ENCODE peak calls at places on chromosomes 13 and 19, in six cellular contexts. I, D, O, Y, N and Z are unnamed samples.

GRCh38 chr13:99086149-99086868 is 108.4 kb upstream of the DOCK9 start:
- DNase-seq in N (peak; percentile 53), D (no peak), I (no peak), O (peak; percentile 43), Y (peak; percentile 70), Z (peak; percentile 66)

GRCh38 chr13:102580552-102581169 is 16.1 kb upstream of the TPP2 start:
- DNase-seq in Y (no peak), O (peak; percentile 65), N (peak; percentile 55), I (no peak), D (no peak), Z (no peak)

GRCh38 chr19:17706750-17707181 is 12.5 kb upstream of the MAP1S start:
- DNase-seq in I (no peak), Y (no peak), N (no peak), D (peak; percentile 27), O (peak; percentile 43), Z (no peak)

GRCh38 chr13:51590231-51590630 is 6.0 kb downstream of the WDFY2 start:
- DNase-seq in I (no peak), D (no peak), N (no peak), O (no peak), Y (no peak), Z (no peak)

GRCh38 chr13:114062754-114063153 is 69.7 kb downstream of the RASA3 start:
- DNase-seq in O (no peak), I (no peak), D (no peak), N (no peak), Y (no peak), Z (no peak)

GRCh38 chr19:45444318-45445041 is 20.8 kb upstream of the ERCC1 start:
- DNase-seq in Y (peak; percentile 84), D (no peak), N (peak; percentile 97), O (peak; percentile 92), I (peak; percentile 95), Z (peak; percentile 95)

GRCh38 chr13:109699628-109700071 is 86.7 kb downstream of the IRS2 start:
- DNase-seq in N (no peak), I (no peak), D (no peak), O (no peak), Y (no peak), Z (no peak)

GRCh38 chr13:74867460-74867859 is 614.5 kb downstream of the TBC1D4 start:
- DNase-seq in I (no peak), D (no peak), O (no peak), N (no peak), Y (no peak), Z (no peak)

GRCh38 chr13:27014406-27015359 is 156.9 kb downstream of the USP12 start:
- DNase-seq in D (no peak), O (no peak), I (no peak), N (no peak), Y (no peak), Z (no peak)

GRCh38 chr13:67736646-67737420 is 506.7 kb upstream of the PCDH9 start:
- DNase-seq in Y (no peak), D (no peak), O (peak; percentile 43), I (no peak), N (peak; percentile 21), Z (no peak)

GRCh38 chr13:75938811-75939525 is 302.8 kb downstream of the LMO7 start:
- DNase-seq in O (no peak), N (no peak), I (no peak), Y (no peak), D (no peak), Z (no peak)

GRCh38 chr13:36712785-36713184 is 39.0 kb downstream of the SERTM1 start:
- DNase-seq in Y (no peak), O (no peak), I (no peak), N (no peak), D (peak; percentile 37), Z (no peak)

GRCh38 chr13:111962431-111962891 is 104.5 kb upstream of the SOX1 start:
- DNase-seq in D (no peak), N (no peak), Y (no peak), I (no peak), O (no peak), Z (no peak)

GRCh38 chr13:39751805-39752204 is 96.3 kb downstream of the COG6 start:
- DNase-seq in O (no peak), Y (no peak), N (no peak), I (no peak), D (no peak), Z (no peak)

GRCh38 chr13:34420975-34421719 is 520.9 kb upstream of the NBEA start:
- DNase-seq in D (no peak), I (no peak), Y (no peak), O (no peak), N (no peak), Z (no peak)

GRCh38 chr19:21256722-21257121 is 72.5 kb downstream of the ZNF708 start:
- DNase-seq in O (peak; percentile 68), D (no peak), N (no peak), Y (no peak), I (no peak), Z (no peak)

GRCh38 chr13:85812282-85812681 is 13.1 kb upstream of the SLITRK6 start:
- DNase-seq in I (no peak), D (no peak), Y (no peak), N (no peak), O (no peak), Z (no peak)

GRCh38 chr19:44430956-44431355 is 17.3 kb downstream of the ZNF229 start:
- DNase-seq in N (no peak), O (no peak), Y (no peak), D (no peak), I (no peak), Z (no peak)

GRCh38 chr13:102261809-102262208 is 140.0 kb downstream of the FGF14 start:
- DNase-seq in N (no peak), Y (no peak), D (no peak), O (no peak), I (no peak), Z (no peak)

GRCh38 chr19:14004619-14005380 is 1.3 kb downstream of the RFX1 start:
- DNase-seq in O (no peak), N (peak; percentile 77), Y (no peak), I (peak; percentile 82), D (no peak), Z (peak; percentile 90)

GRCh38 chr19:3024509-3024869 is 4.6 kb downstream of the TLE2 start:
- DNase-seq in I (no peak), N (no peak), O (no peak), D (no peak), Y (no peak), Z (no peak)

GRCh38 chr13:69565334-69565733 is 542.3 kb upstream of the ATXN8OS start:
- DNase-seq in D (peak; percentile 0), N (peak; percentile 20), O (peak; percentile 54), I (no peak), Y (no peak), Z (no peak)

GRCh38 chr13:48294670-48295069 is 8.9 kb upstream of the RB1 start:
- DNase-seq in D (no peak), Y (no peak), I (no peak), N (no peak), O (no peak), Z (no peak)

GRCh38 chr19:3275068-3275582 is 50.7 kb downstream of the CELF5 start:
- DNase-seq in I (no peak), N (no peak), Y (peak; percentile 57), O (peak; percentile 42), D (no peak), Z (no peak)

GRCh38 chr13:34391071-34391470 is 551.0 kb upstream of the NBEA start:
- DNase-seq in I (no peak), N (no peak), Y (no peak), D (peak; percentile 39), O (peak; percentile 10), Z (no peak)

GRCh38 chr13:42384265-42384664 is 112.3 kb downstream of the AKAP11 start:
- DNase-seq in O (no peak), I (no peak), Y (no peak), N (no peak), D (peak; percentile 35), Z (no peak)

GRCh38 chr13:111548805-111549204 is 228.4 kb downstream of the TEX29 start:
- DNase-seq in D (no peak), I (no peak), O (no peak), N (no peak), Y (no peak), Z (no peak)

GRCh38 chr13:42875448-42876269 is 94.3 kb downstream of the FAM216B start:
- DNase-seq in I (no peak), Y (no peak), N (no peak), O (no peak), D (no peak), Z (no peak)

GRCh38 chr19:28185646-28186045 is 1027.3 kb downstream of the UQCRFS1 start:
- DNase-seq in O (no peak), Y (no peak), N (no peak), D (no peak), I (no peak), Z (no peak)
- TF ChIP-seq CTCF in O (no peak), Y (no peak), N (no peak), D (no peak), I (no peak), Z (no peak)

GRCh38 chr19:52590728-52591127 is 20.6 kb downstream of the ZNF701 start:
- DNase-seq in O (no peak), Y (no peak), D (no peak), N (no peak), I (no peak), Z (no peak)

DNA sequence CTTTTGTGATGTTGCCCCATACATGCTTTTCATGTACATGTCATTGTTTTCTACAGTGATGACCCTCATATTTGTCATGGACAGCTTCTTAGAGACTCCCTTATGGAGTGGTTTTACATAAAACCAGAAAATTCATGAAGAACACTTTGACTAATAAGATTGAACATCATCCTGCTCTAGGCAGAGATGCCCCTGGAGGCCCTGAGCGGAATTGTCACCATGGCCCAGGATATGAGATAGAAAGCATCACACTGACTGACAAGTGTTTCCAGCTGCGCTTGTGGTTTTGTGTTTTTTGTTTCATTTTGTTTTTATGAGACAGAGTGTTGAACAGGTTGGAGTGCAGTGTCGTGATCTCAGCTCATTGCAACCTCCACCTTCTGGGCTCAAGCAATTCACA is 22.2 kb downstream of the ZNF701 start:
- DNase-seq in Y (no peak), N (no peak), I (no peak), D (no peak), O (no peak), Z (no peak)
- TF ChIP-seq CTCF in Y (no peak), N (no peak), I (no peak), D (peak; percentile 4), O (no peak), Z (no peak)

GRCh38 chr13:52652980-52653303 is 306 bp downstream of the SUGT1 start:
- DNase-seq in O (no peak), Y (no peak), I (no peak), D (no peak), N (no peak), Z (no peak)
- TF ChIP-seq CTCF in O (no peak), Y (peak; percentile 29), I (no peak), D (no peak), N (peak; percentile 14), Z (no peak)

GRCh38 chr19:55465460-55466245 is 1.1 kb upstream of the C19orf85 start:
- DNase-seq in D (no peak), I (no peak), Y (no peak), O (no peak), N (no peak), Z (no peak)

GRCh38 chr19:55471266-55471665 is 5.2 kb upstream of the ZNF628 start:
- DNase-seq in I (no peak), N (no peak), O (no peak), D (no peak), Y (no peak), Z (no peak)

GRCh38 chr19:55467236-55468053 is 2.9 kb upstream of the C19orf85 start:
- DNase-seq in D (no peak), Y (peak; percentile 66), N (peak; percentile 62), O (peak; percentile 48), I (peak; percentile 81), Z (no peak)

GRCh38 chr19:55466246-55466614 is 1.7 kb upstream of the C19orf85 start:
- DNase-seq in I (no peak), O (no peak), Y (no peak), D (no peak), N (no peak), Z (no peak)

GRCh38 chr19:55468054-55468393 is 3.5 kb upstream of the C19orf85 start:
- DNase-seq in N (no peak), Y (no peak), I (no peak), D (no peak), O (no peak), Z (no peak)
- TF ChIP-seq CTCF in N (no peak), Y (peak; percentile 14), I (no peak), D (no peak), O (peak; percentile 50), Z (peak; percentile 66)